ENCODE peak calls at places on chromosome 12, in six cellular contexts. E, F, O, P, K and H are unnamed samples.
A peak's percentile ranks its signal among the peaks of the same experiment; 100 is the strongest.

GRCh38 chr12:107400686-107401447 is 284.7 kb upstream of the PWP1 start:
- DNase-seq in K (no peak), O (no peak), P (no peak), F (peak; percentile 9), E (no peak), H (no peak)

GRCh38 chr12:26798013-26798412 is 35.0 kb downstream of the ITPR2 start:
- DNase-seq in E (no peak), P (no peak), F (no peak), O (no peak), K (no peak), H (no peak)

GRCh38 chr12:111687255-111687654 is 1.4 kb downstream of the ACAD10 start:
- DNase-seq in F (no peak), O (no peak), E (no peak), K (no peak), P (no peak), H (peak; percentile 13)

GRCh38 chr12:31560516-31560915 is 30.4 kb downstream of the DENND5B start:
- DNase-seq in E (no peak), P (no peak), O (no peak), F (no peak), K (no peak), H (no peak)

GRCh38 chr12:6345319-6346071 is 3.6 kb upstream of the TNFRSF1A start:
- DNase-seq in E (peak; percentile 57), P (no peak), K (no peak), F (no peak), O (no peak), H (no peak)

GRCh38 chr12:57540998-57541397 is 6.0 kb downstream of the DCTN2 start:
- DNase-seq in E (no peak), P (no peak), F (no peak), K (no peak), O (no peak), H (no peak)

GRCh38 chr12:30823140-30823669 is 68.5 kb upstream of the CAPRIN2 start:
- DNase-seq in E (peak; percentile 28), P (peak; percentile 59), F (no peak), K (peak; percentile 66), O (peak; percentile 55), H (no peak)

GRCh38 chr12:59407799-59408198 is 188.0 kb upstream of the SLC16A7 start:
- DNase-seq in K (no peak), P (no peak), O (no peak), F (no peak), E (no peak), H (no peak)

GRCh38 chr12:3119745-3120660 is 42.8 kb downstream of the TSPAN9 start:
- DNase-seq in O (no peak), F (no peak), K (no peak), P (no peak), E (no peak), H (no peak)

GRCh38 chr12:100356646-100357223 is at the start of gene SLC17A8:
- DNase-seq in P (peak; percentile 77), K (peak; percentile 75), F (no peak), O (no peak), E (no peak), H (no peak)

GRCh38 chr12:2126676-2127406 is 74.1 kb downstream of the CACNA1C start:
- DNase-seq in F (no peak), E (no peak), P (no peak), O (no peak), K (no peak), H (no peak)

GRCh38 chr12:8449293-8449944 is 6.3 kb upstream of the CLEC6A start:
- DNase-seq in E (no peak), O (no peak), P (peak; percentile 9), F (no peak), K (no peak), H (no peak)

GRCh38 chr12:6451348-6452244 is at the start of gene TAPBPL:
- DNase-seq in E (peak; percentile 81), F (peak; percentile 84), O (peak; percentile 83), P (peak; percentile 89), K (peak; percentile 76), H (peak; percentile 85)

GRCh38 chr12:28191690-28192089 is 1.4 kb downstream of the CCDC91 start:
- DNase-seq in P (no peak), F (peak; percentile 8), E (no peak), O (no peak), K (no peak), H (no peak)

GRCh38 chr12:20629414-20630156 is 65.5 kb upstream of the SLCO1C1 start:
- DNase-seq in O (peak; percentile 19), P (no peak), F (no peak), E (no peak), K (no peak), H (no peak)

GRCh38 chr12:98416845-98417244 is 98.5 kb upstream of the TMPO start:
- DNase-seq in K (no peak), P (no peak), F (no peak), O (no peak), E (no peak), H (no peak)

GRCh38 chr12:91954326-91954725 is 191.3 kb downstream of the BTG1 start:
- DNase-seq in O (no peak), K (no peak), E (peak; percentile 33), F (no peak), P (no peak), H (no peak)

GRCh38 chr12:54005853-54006699 is 2.7 kb upstream of the HOXC8 start:
- DNase-seq in O (peak; percentile 93), E (peak; percentile 93), P (peak; percentile 96), F (peak; percentile 97), K (peak; percentile 91), H (peak; percentile 86)

GRCh38 chr12:54145844-54146243 is 42.9 kb downstream of the SMUG1 start:
- DNase-seq in O (no peak), P (no peak), K (no peak), E (no peak), F (no peak), H (no peak)

DNA sequence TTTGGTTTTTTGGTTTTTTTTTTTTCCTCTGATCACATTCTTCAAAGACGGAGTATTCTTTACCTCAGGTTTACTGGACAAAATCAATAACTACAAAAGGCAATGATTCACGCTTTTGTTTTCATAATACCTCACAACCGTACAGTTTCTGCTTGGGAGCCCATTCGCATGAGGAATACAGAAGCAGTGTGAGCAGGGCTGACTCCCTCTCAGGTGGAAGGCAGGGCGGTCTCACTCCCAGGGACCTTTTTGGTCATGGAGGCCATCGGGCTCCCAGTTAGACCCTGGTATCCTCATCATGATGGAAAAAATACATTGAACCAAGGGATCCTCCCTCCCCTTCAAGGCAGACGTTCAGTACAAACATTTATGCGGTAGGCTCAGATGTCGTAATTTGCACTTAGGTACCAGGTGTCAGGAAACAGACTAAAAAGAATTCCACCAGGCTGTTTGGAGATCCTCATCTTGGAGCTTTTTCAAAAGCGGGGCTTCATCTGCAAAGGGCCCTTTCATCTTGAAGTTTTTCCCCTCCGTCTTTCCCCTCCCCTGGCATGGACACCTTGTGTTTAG is 19.0 kb upstream of the TIGAR start:
- DNase-seq in K (no peak), O (no peak), F (no peak), E (no peak), P (no peak), H (no peak)
- TF ChIP-seq CTCF in K (no peak), O (no peak), F (no peak), E (no peak), P (no peak), H (no peak)

GRCh38 chr12:109428038-109428629 is 49.0 kb downstream of the KCTD10 start:
- DNase-seq in O (peak; percentile 83), P (peak; percentile 28), E (peak; percentile 81), F (peak; percentile 70), K (peak; percentile 81), H (peak; percentile 72)
- TF ChIP-seq CTCF in O (peak; percentile 91), P (peak; percentile 75), E (peak; percentile 84), F (peak; percentile 98), K (peak; percentile 96), H (peak; percentile 98)

GRCh38 chr12:93683410-93683809 is 6.2 kb downstream of the CRADD start:
- DNase-seq in E (no peak), P (no peak), K (no peak), O (no peak), F (no peak), H (no peak)
- TF ChIP-seq CTCF in E (no peak), P (no peak), K (no peak), O (no peak), F (no peak), H (no peak)

GRCh38 chr12:49019120-49019430 is 499 bp upstream of the PRKAG1 start:
- DNase-seq in O (no peak), E (no peak), K (no peak), P (no peak), F (no peak), H (no peak)

GRCh38 chr12:49020441-49020840 is 1.9 kb upstream of the PRKAG1 start:
- DNase-seq in K (no peak), E (no peak), O (no peak), F (no peak), P (no peak), H (no peak)

GRCh38 chr12:49019435-49020317 is 1.1 kb upstream of the PRKAG1 start:
- DNase-seq in O (peak; percentile 52), K (peak; percentile 54), E (no peak), P (peak; percentile 38), F (peak; percentile 40), H (peak; percentile 68)

GRCh38 chr12:49018282-49019119 is at the start of gene PRKAG1:
- DNase-seq in E (peak; percentile 95), O (peak; percentile 95), P (peak; percentile 99), K (peak; percentile 97), F (peak; percentile 91), H (peak; percentile 98)

GRCh38 chr12:49017764-49018281 is 753 bp downstream of the PRKAG1 start:
- DNase-seq in E (no peak), F (no peak), P (no peak), O (peak; percentile 34), K (no peak), H (no peak)
- TF ChIP-seq CTCF in E (no peak), F (no peak), P (no peak), O (no peak), K (no peak), H (no peak)

DNA sequence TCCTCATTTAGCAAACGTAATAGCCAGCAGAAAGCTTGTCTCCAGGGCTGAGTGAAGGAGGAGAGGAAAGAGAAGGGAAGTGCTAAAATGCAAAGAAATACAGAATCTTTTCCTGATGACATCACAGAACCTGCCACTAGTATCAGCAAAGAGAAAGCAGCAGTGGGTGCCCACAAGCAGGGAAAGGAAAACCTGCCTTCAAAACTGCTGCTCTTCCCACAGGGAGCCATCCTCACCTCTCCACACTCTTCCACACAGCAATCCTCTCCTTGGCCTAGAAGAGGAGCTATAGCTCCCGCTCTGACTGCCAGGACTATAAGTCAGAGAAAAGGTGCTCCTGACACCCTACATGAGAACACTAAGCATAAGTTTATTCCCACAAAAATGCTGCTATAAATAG is 11.3 kb downstream of the MED13L start:
- DNase-seq in O (no peak), E (no peak), F (no peak), K (no peak), P (peak; percentile 43), H (no peak)
- TF ChIP-seq CTCF in O (no peak), E (no peak), F (no peak), K (no peak), P (peak; percentile 35), H (no peak)